ENCODE peak calls at places on chromosomes 4 and X, in six cellular contexts. D is activated effector memory CD4-positive, alpha-beta T cell treated with anti-CD3 and anti-CD28 coated beads, Interleukin-2, amount 50 U/mL, for 16 hours; O is neural crest cell; R is epithelial cell of esophagus; L is esophagus squamous epithelium; Y is cardiac fibroblast. S is an unnamed sample.

GRCh38 chrX:115972717-115973116 is 197.8 kb upstream of the AGTR2 start:
- DNase-seq in D (no peak), L (no peak), O (no peak), Y (peak), R (peak), S (no peak)

GRCh38 chr4:86935499-86935832 is 655 bp downstream of the AFF1 start:
- DNase-seq in D (no peak), O (no peak), L (peak), Y (no peak), R (no peak), S (no peak)

GRCh38 chrX:80817002-80817401 is 7.3 kb upstream of the BRWD3 start:
- DNase-seq in O (no peak), D (no peak), Y (peak), L (no peak), R (peak), S (no peak)

GRCh38 chr4:114250439-114250891 is 271.0 kb upstream of the ARSJ start:
- DNase-seq in Y (no peak), O (no peak), D (no peak), L (no peak), R (no peak), S (no peak)

GRCh38 chr4:104022871-104023270 is 303.1 kb upstream of the TACR3 start:
- DNase-seq in O (no peak), Y (no peak), R (no peak), D (no peak), L (no peak), S (no peak)

GRCh38 chr4:48653217-48654014 is 126.7 kb downstream of the FRYL start:
- DNase-seq in D (peak), R (no peak), L (no peak), Y (peak), O (peak), S (no peak)

GRCh38 chr4:78336093-78336943 is 215.3 kb upstream of the ANXA3 start:
- DNase-seq in D (no peak), O (no peak), L (no peak), Y (peak), R (peak), S (no peak)

GRCh38 chr4:139453041-139453370 is 915 bp upstream of the RAB33B start:
- DNase-seq in D (peak), R (peak), L (no peak), O (no peak), Y (no peak), S (peak)

GRCh38 chrX:13131511-13132137 is 87.2 kb upstream of the FAM9C start:
- DNase-seq in L (no peak), D (no peak), O (peak), Y (peak), R (no peak), S (no peak)

GRCh38 chr4:61200195-61200990 is at the start of gene ADGRL3:
- DNase-seq in L (no peak), D (no peak), R (peak), Y (peak), O (peak), S (peak)

GRCh38 chr4:81756973-81757372 is 285.3 kb upstream of the RASGEF1B start:
- DNase-seq in D (no peak), L (no peak), O (no peak), R (no peak), Y (no peak), S (no peak)

GRCh38 chr4:993111-994029 is at the start of gene SLC26A1:
- DNase-seq in D (no peak), Y (no peak), R (no peak), L (no peak), O (no peak), S (no peak)

GRCh38 chrX:77493677-77494553 is 46.7 kb downstream of the FGF16 start:
- DNase-seq in O (no peak), L (no peak), R (peak), Y (peak), D (no peak), S (no peak)